ENCODE peak calls at places on chromosomes 3 and 15, in seven cellular contexts. One of them, this sample, is unnamed.

GRCh38 chr3:187208159-187208558 is 10.9 kb downstream of the RTP1 start:
- DNase-seq in NCI-H2029: no peak
- DNase-seq in stimulated activated CD4-positive, alpha-beta T cell treated with anti-CD3 and anti-CD28 coated beads, Interleukin-2, amount 100 ng/mL, for 48 hours: no peak
- DNase-seq in mesothelial cell of epicardium: no peak
- DNase-seq in GM04503: no peak
- DNase-seq in T-cell: no peak
- DNase-seq in T47D: peak
- DNase-seq in this sample: no peak

GRCh38 chr3:46857485-46858341 is 5.5 kb downstream of the MYL3 start:
- DNase-seq in stimulated activated CD4-positive, alpha-beta T cell treated with anti-CD3 and anti-CD28 coated beads, Interleukin-2, amount 100 ng/mL, for 48 hours: no peak
- DNase-seq in NCI-H2029: no peak
- DNase-seq in mesothelial cell of epicardium: peak
- DNase-seq in T-cell: peak
- DNase-seq in T47D: no peak
- DNase-seq in GM04503: no peak
- DNase-seq in this sample: no peak

GRCh38 chr3:43132883-43133743 is 27.2 kb upstream of the POMGNT2 start:
- DNase-seq in mesothelial cell of epicardium: no peak
- DNase-seq in GM04503: no peak
- DNase-seq in stimulated activated CD4-positive, alpha-beta T cell treated with anti-CD3 and anti-CD28 coated beads, Interleukin-2, amount 100 ng/mL, for 48 hours: no peak
- DNase-seq in T-cell: no peak
- DNase-seq in T47D: no peak
- DNase-seq in NCI-H2029: no peak
- DNase-seq in this sample: no peak

GRCh38 chr3:118970819-118971218 is 63.8 kb downstream of the IGSF11 start:
- DNase-seq in stimulated activated CD4-positive, alpha-beta T cell treated with anti-CD3 and anti-CD28 coated beads, Interleukin-2, amount 100 ng/mL, for 48 hours: no peak
- DNase-seq in GM04503: no peak
- DNase-seq in T-cell: no peak
- DNase-seq in NCI-H2029: no peak
- DNase-seq in mesothelial cell of epicardium: no peak
- DNase-seq in T47D: no peak
- DNase-seq in this sample: no peak

GRCh38 chr3:13501958-13502790 is 22.1 kb downstream of the HDAC11 start:
- DNase-seq in T47D: no peak
- DNase-seq in stimulated activated CD4-positive, alpha-beta T cell treated with anti-CD3 and anti-CD28 coated beads, Interleukin-2, amount 100 ng/mL, for 48 hours: no peak
- DNase-seq in GM04503: no peak
- DNase-seq in NCI-H2029: no peak
- DNase-seq in mesothelial cell of epicardium: no peak
- DNase-seq in T-cell: no peak
- DNase-seq in this sample: no peak

GRCh38 chr3:31974454-31974853 is 6.6 kb downstream of the OSBPL10 start:
- DNase-seq in stimulated activated CD4-positive, alpha-beta T cell treated with anti-CD3 and anti-CD28 coated beads, Interleukin-2, amount 100 ng/mL, for 48 hours: no peak
- DNase-seq in GM04503: no peak
- DNase-seq in mesothelial cell of epicardium: no peak
- DNase-seq in T-cell: no peak
- DNase-seq in T47D: no peak
- DNase-seq in NCI-H2029: no peak
- DNase-seq in this sample: no peak

GRCh38 chr3:87206070-87206469 is 21.0 kb upstream of the CHMP2B start:
- DNase-seq in T-cell: no peak
- DNase-seq in GM04503: peak
- DNase-seq in stimulated activated CD4-positive, alpha-beta T cell treated with anti-CD3 and anti-CD28 coated beads, Interleukin-2, amount 100 ng/mL, for 48 hours: no peak
- DNase-seq in NCI-H2029: no peak
- DNase-seq in T47D: no peak
- DNase-seq in mesothelial cell of epicardium: no peak
- DNase-seq in this sample: no peak

GRCh38 chr3:19363071-19363470 is 214.8 kb downstream of the KCNH8 start:
- DNase-seq in NCI-H2029: no peak
- DNase-seq in GM04503: no peak
- DNase-seq in stimulated activated CD4-positive, alpha-beta T cell treated with anti-CD3 and anti-CD28 coated beads, Interleukin-2, amount 100 ng/mL, for 48 hours: no peak
- DNase-seq in T47D: no peak
- DNase-seq in T-cell: no peak
- DNase-seq in mesothelial cell of epicardium: no peak
- DNase-seq in this sample: no peak

GRCh38 chr3:33032937-33033336 is 64.0 kb downstream of the GLB1 start:
- DNase-seq in NCI-H2029: no peak
- DNase-seq in T-cell: no peak
- DNase-seq in T47D: peak
- DNase-seq in stimulated activated CD4-positive, alpha-beta T cell treated with anti-CD3 and anti-CD28 coated beads, Interleukin-2, amount 100 ng/mL, for 48 hours: no peak
- DNase-seq in mesothelial cell of epicardium: no peak
- DNase-seq in GM04503: no peak
- DNase-seq in this sample: no peak

GRCh38 chr3:134392336-134392983 is 18.2 kb upstream of the AMOTL2 start:
- DNase-seq in T-cell: no peak
- DNase-seq in stimulated activated CD4-positive, alpha-beta T cell treated with anti-CD3 and anti-CD28 coated beads, Interleukin-2, amount 100 ng/mL, for 48 hours: no peak
- DNase-seq in NCI-H2029: no peak
- DNase-seq in T47D: peak
- DNase-seq in GM04503: no peak
- DNase-seq in mesothelial cell of epicardium: no peak
- DNase-seq in this sample: no peak

GRCh38 chr15:68444336-68444735 is 12.4 kb upstream of the ITGA11 start:
- DNase-seq in NCI-H2029: no peak
- DNase-seq in T47D: no peak
- DNase-seq in T-cell: no peak
- DNase-seq in stimulated activated CD4-positive, alpha-beta T cell treated with anti-CD3 and anti-CD28 coated beads, Interleukin-2, amount 100 ng/mL, for 48 hours: no peak
- DNase-seq in mesothelial cell of epicardium: no peak
- DNase-seq in GM04503: no peak
- DNase-seq in this sample: no peak

GRCh38 chr15:72306211-72306785 is 13.7 kb downstream of the CELF6 start:
- DNase-seq in T47D: peak
- DNase-seq in stimulated activated CD4-positive, alpha-beta T cell treated with anti-CD3 and anti-CD28 coated beads, Interleukin-2, amount 100 ng/mL, for 48 hours: no peak
- DNase-seq in mesothelial cell of epicardium: no peak
- DNase-seq in NCI-H2029: no peak
- DNase-seq in T-cell: peak
- DNase-seq in GM04503: no peak
- DNase-seq in this sample: no peak

GRCh38 chr3:188947401-188947982 is 224.3 kb upstream of the TPRG1 start:
- DNase-seq in stimulated activated CD4-positive, alpha-beta T cell treated with anti-CD3 and anti-CD28 coated beads, Interleukin-2, amount 100 ng/mL, for 48 hours: no peak
- DNase-seq in T47D: peak
- DNase-seq in T-cell: no peak
- DNase-seq in NCI-H2029: peak
- DNase-seq in mesothelial cell of epicardium: peak
- DNase-seq in GM04503: no peak
- DNase-seq in this sample: no peak

GRCh38 chr3:67783281-67784250 is 129.2 kb upstream of the SUCLG2 start:
- DNase-seq in T-cell: no peak
- DNase-seq in T47D: no peak
- DNase-seq in GM04503: no peak
- DNase-seq in mesothelial cell of epicardium: no peak
- DNase-seq in NCI-H2029: no peak
- DNase-seq in stimulated activated CD4-positive, alpha-beta T cell treated with anti-CD3 and anti-CD28 coated beads, Interleukin-2, amount 100 ng/mL, for 48 hours: no peak
- DNase-seq in this sample: no peak

GRCh38 chr3:49519916-49520385 is 34.3 kb upstream of the BSN start:
- DNase-seq in stimulated activated CD4-positive, alpha-beta T cell treated with anti-CD3 and anti-CD28 coated beads, Interleukin-2, amount 100 ng/mL, for 48 hours: no peak
- DNase-seq in GM04503: no peak
- DNase-seq in NCI-H2029: no peak
- DNase-seq in T47D: no peak
- DNase-seq in mesothelial cell of epicardium: no peak
- DNase-seq in T-cell: no peak
- DNase-seq in this sample: no peak

GRCh38 chr3:30266536-30266935 is 339.9 kb upstream of the TGFBR2 start:
- DNase-seq in NCI-H2029: no peak
- DNase-seq in stimulated activated CD4-positive, alpha-beta T cell treated with anti-CD3 and anti-CD28 coated beads, Interleukin-2, amount 100 ng/mL, for 48 hours: no peak
- DNase-seq in T47D: no peak
- DNase-seq in GM04503: no peak
- DNase-seq in mesothelial cell of epicardium: no peak
- DNase-seq in T-cell: no peak
- DNase-seq in this sample: no peak

GRCh38 chr15:44710236-44711088 is 661 bp downstream of the PATL2 start:
- DNase-seq in T-cell: peak
- DNase-seq in NCI-H2029: no peak
- DNase-seq in stimulated activated CD4-positive, alpha-beta T cell treated with anti-CD3 and anti-CD28 coated beads, Interleukin-2, amount 100 ng/mL, for 48 hours: no peak
- DNase-seq in T47D: peak
- DNase-seq in GM04503: no peak
- DNase-seq in mesothelial cell of epicardium: no peak
- DNase-seq in this sample: no peak